ENCODE peak calls at places on chromosomes 13 and 19, in five cellular contexts. H is IMR-90, A is uterus, L is stomach, J is H1. Z is an unnamed sample.

GRCh38 chr13:75693227-75693626 is 57.1 kb downstream of the LMO7 start:
- DNase-seq in A (no peak), L (no peak), J (no peak), H (no peak), Z (no peak)

GRCh38 chr13:91358384-91358776 is 10.9 kb downstream of the MIR17HG start:
- DNase-seq in L (peak; percentile 28), J (no peak), H (no peak), A (no peak), Z (no peak)

GRCh38 chr19:7833225-7834156 is 3.5 kb downstream of the EVI5L start:
- DNase-seq in J (no peak), H (peak; percentile 33), L (peak; percentile 93), A (no peak), Z (peak; percentile 90)

GRCh38 chr19:48600679-48601382 is 5.7 kb upstream of the SPACA4 start:
- DNase-seq in L (no peak), A (no peak), J (no peak), H (no peak), Z (no peak)

GRCh38 chr19:56423276-56423984 is 19.3 kb downstream of the ZNF583 start:
- DNase-seq in J (no peak), H (no peak), A (no peak), L (no peak), Z (peak; percentile 7)

GRCh38 chr13:30257433-30258099 is 49.8 kb downstream of the KATNAL1 start:
- DNase-seq in L (no peak), A (no peak), H (peak; percentile 9), J (no peak), Z (no peak)

GRCh38 chr13:64758520-64758919 is 2471.6 kb downstream of the PCDH9 start:
- DNase-seq in H (peak; percentile 1), J (peak; percentile 5), L (no peak), A (no peak), Z (peak; percentile 36)

GRCh38 chr19:52138614-52139290 is 986 bp downstream of the ZNF616 start:
- DNase-seq in A (peak; percentile 16), J (peak; percentile 13), H (peak; percentile 19), L (no peak), Z (peak; percentile 63)

GRCh38 chr13:23488442-23488841 is 54.9 kb upstream of the SACS start:
- DNase-seq in J (no peak), H (peak; percentile 79), L (no peak), A (no peak), Z (peak; percentile 32)

GRCh38 chr19:46975918-46976782 is 43.5 kb upstream of the NPAS1 start:
- DNase-seq in L (peak; percentile 97), A (peak; percentile 93), H (peak; percentile 93), J (peak; percentile 59), Z (peak; percentile 98)

GRCh38 chr19:45467115-45467455 is 711 bp upstream of the FOSB start:
- DNase-seq in A (no peak), L (no peak), H (no peak), J (no peak), Z (peak; percentile 63)

GRCh38 chr13:23710366-23710765 is 140.2 kb downstream of the TNFRSF19 start:
- DNase-seq in H (peak; percentile 24), L (no peak), A (no peak), J (no peak), Z (no peak)

GRCh38 chr13:34340534-34340933 is 522.6 kb downstream of the RFC3 start:
- DNase-seq in J (no peak), L (peak; percentile 36), A (no peak), H (no peak), Z (peak; percentile 71)

GRCh38 chr13:76886292-76887061 is at the start of gene KCTD12:
- DNase-seq in H (peak; percentile 73), A (peak; percentile 86), L (peak; percentile 76), J (peak; percentile 19), Z (peak; percentile 92)

GRCh38 chr19:49801966-49802661 is 11.0 kb downstream of the FUZ start:
- DNase-seq in H (peak; percentile 86), A (peak; percentile 93), L (peak; percentile 69), J (no peak), Z (peak; percentile 92)

GRCh38 chr13:38417727-38418126 is 68.1 kb downstream of the UFM1 start:
- DNase-seq in A (no peak), J (no peak), L (no peak), H (peak; percentile 1), Z (peak; percentile 49)

GRCh38 chr19:50362656-50363424 is 2.6 kb downstream of the NAPSA start:
- DNase-seq in H (no peak), J (no peak), A (no peak), L (no peak), Z (no peak)

GRCh38 chr13:66778461-66778860 is 451.7 kb downstream of the PCDH9 start:
- DNase-seq in J (no peak), L (no peak), H (no peak), A (no peak), Z (no peak)
- H3K36me3 ChIP-seq in J (no peaks in the 10 kb centered on the region), L (no peaks in the 10 kb centered on the region), H (no peaks in the 10 kb centered on the region), A (no peaks in the 10 kb centered on the region), Z (no peaks in the 10 kb centered on the region)

GRCh38 chr13:110638253-110638652 is 22.9 kb downstream of the NAXD start:
- DNase-seq in H (no peak), J (no peak), A (no peak), L (no peak), Z (no peak)
- H3K4me1 ChIP-seq in H (peaks cover 5% of the 10 kb centered on the region), J (no peaks in the 10 kb centered on the region), A (no peaks in the 10 kb centered on the region), L (peaks cover 13% of the 10 kb centered on the region), Z (no peaks in the 10 kb centered on the region)

GRCh38 chr19:42201489-42202289 is 15.8 kb downstream of the DEDD2 start:
- DNase-seq in A (no peak), J (no peak), H (no peak), L (peak; percentile 45), Z (no peak)
- H3K27ac ChIP-seq in A (no peak overlapping the region), J (no peak overlapping the region), H (no peak overlapping the region), L (no peak overlapping the region), Z (no peak overlapping the region)

DNA sequence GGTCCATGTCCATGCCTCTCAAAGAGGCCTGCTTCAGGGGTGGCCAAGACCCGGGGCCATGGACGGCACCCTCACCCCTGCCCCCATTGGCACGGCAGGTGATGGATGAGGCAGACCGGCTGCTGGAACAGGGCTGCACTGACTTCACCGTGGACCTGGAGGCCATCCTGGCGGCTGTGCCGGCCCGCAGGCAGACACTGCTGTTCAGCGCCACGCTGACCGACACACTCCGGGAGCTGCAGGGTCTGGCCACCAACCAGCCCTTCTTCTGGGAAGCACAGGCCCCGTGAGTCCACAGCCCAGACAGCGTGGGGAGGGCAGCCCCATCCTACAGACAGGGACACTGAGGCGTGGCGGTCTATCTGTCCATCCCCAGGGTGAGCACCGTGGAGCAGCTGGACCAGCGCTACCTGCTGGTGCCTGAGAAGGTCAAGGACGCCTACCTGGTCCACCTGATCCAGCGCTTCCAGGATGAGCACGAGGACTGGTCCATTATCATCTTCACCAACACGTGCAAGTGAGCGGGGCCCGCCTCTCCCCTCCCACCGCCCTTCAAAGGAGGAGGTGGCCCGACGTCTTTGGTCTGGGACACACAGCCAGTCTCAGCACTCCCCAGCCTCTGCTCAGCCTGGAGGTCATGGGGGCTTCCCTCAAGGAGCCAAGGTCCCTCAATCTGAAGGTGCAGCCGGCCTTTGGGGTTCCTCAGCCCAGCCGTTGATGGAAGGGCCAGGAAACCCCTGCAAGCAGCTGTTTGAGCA is 2.9 kb downstream of the DDX49 start:
- DNase-seq in L (no peak), A (no peak), H (no peak), J (no peak), Z (no peak)
- H3K36me3 ChIP-seq in L (peaks cover 64% of the 10 kb centered on the region), A (no peaks in the 10 kb centered on the region), H (peaks cover 42% of the 10 kb centered on the region), J (peaks cover 32% of the 10 kb centered on the region), Z (no peaks in the 10 kb centered on the region)

GRCh38 chr19:3736106-3736724 is 25.3 kb downstream of the APBA3 start:
- DNase-seq in L (no peak), A (no peak), H (no peak), J (no peak), Z (no peak)
- H3K4me1 ChIP-seq in L (no peaks in the 10 kb centered on the region), A (no peaks in the 10 kb centered on the region), H (no peaks in the 10 kb centered on the region), J (no peaks in the 10 kb centered on the region), Z (no peaks in the 10 kb centered on the region)